ENCODE peak calls at places on chromosomes 4 and X, in eight cellular contexts. L, B, A, Z, E, M, J and P are unnamed samples.

GRCh38 chr4:81698536-81698935 is 226.8 kb upstream of the RASGEF1B start:
- DNase-seq in L (no peak), B (no peak), A (no peak), Z (no peak), E (no peak), M (no peak), J (no peak), P (no peak)

GRCh38 chrX:15151267-15152196 is 118.4 kb downstream of the ASB9 start:
- DNase-seq in L (peak; percentile 15), B (no peak), A (no peak), Z (no peak), E (peak; percentile 17), M (peak; percentile 8), J (no peak), P (no peak)

GRCh38 chr4:57410331-57411052 is 300.3 kb upstream of the IGFBP7 start:
- DNase-seq in L (no peak), B (no peak), A (no peak), Z (no peak), E (no peak), M (no peak), J (no peak), P (no peak)

GRCh38 chr4:185504098-185505047 is 30.9 kb downstream of the PDLIM3 start:
- DNase-seq in L (no peak), B (no peak), A (no peak), Z (no peak), E (no peak), M (no peak), J (no peak), P (peak; percentile 89)

GRCh38 chr4:19034089-19034488 is 1012.5 kb upstream of the LCORL start:
- DNase-seq in L (no peak), B (no peak), A (no peak), Z (no peak), E (no peak), M (no peak), J (no peak), P (no peak)

GRCh38 chrX:15903186-15903681 is 48.6 kb upstream of the AP1S2 start:
- DNase-seq in L (no peak), B (no peak), A (no peak), Z (no peak), E (no peak), M (no peak), J (no peak), P (peak; percentile 44)

GRCh38 chr4:156523492-156523891 is 448.1 kb downstream of the PDGFC start:
- DNase-seq in L (no peak), B (no peak), A (no peak), Z (no peak), E (no peak), M (no peak), J (no peak), P (no peak)

GRCh38 chrX:13791559-13791958 is 25.3 kb downstream of the GPM6B start:
- DNase-seq in L (no peak), B (no peak), A (no peak), Z (peak; percentile 38), E (no peak), M (no peak), J (no peak), P (no peak)

GRCh38 chr4:8606476-8606875 is 13.9 kb downstream of the CPZ start:
- DNase-seq in L (no peak), B (no peak), A (no peak), Z (no peak), E (no peak), M (no peak), J (no peak), P (no peak)

GRCh38 chrX:7074135-7074907 is 73.2 kb upstream of the STS start:
- DNase-seq in L (no peak), B (no peak), A (no peak), Z (no peak), E (no peak), M (no peak), J (no peak), P (peak; percentile 1)

GRCh38 chr4:40750461-40751258 is 905 bp downstream of the NSUN7 start:
- DNase-seq in L (no peak), B (no peak), A (no peak), Z (no peak), E (no peak), M (no peak), J (no peak), P (no peak)

GRCh38 chr4:108215055-108215454 is 46.3 kb upstream of the LEF1 start:
- DNase-seq in L (no peak), B (no peak), A (no peak), Z (no peak), E (no peak), M (no peak), J (no peak), P (no peak)

GRCh38 chr4:26827798-26828197 is 32.8 kb upstream of the STIM2 start:
- DNase-seq in L (no peak), B (no peak), A (no peak), Z (no peak), E (no peak), M (no peak), J (no peak), P (no peak)

GRCh38 chr4:125316391-125316780 is 1.6 kb downstream of the FAT4 start:
- DNase-seq in L (no peak), B (no peak), A (no peak), Z (no peak), E (no peak), M (no peak), J (no peak), P (no peak)

GRCh38 chr4:113483131-113483530 is 278.4 kb downstream of the CAMK2D start:
- DNase-seq in L (no peak), B (no peak), A (no peak), Z (no peak), E (no peak), M (no peak), J (no peak), P (no peak)

GRCh38 chr4:48970471-48970921 is 15.6 kb upstream of the CWH43 start:
- DNase-seq in L (no peak), B (no peak), A (no peak), Z (peak; percentile 98), E (no peak), M (no peak), J (peak; percentile 8), P (peak; percentile 79)

GRCh38 chr4:143773998-143774898 is 73.8 kb upstream of the FREM3 start:
- DNase-seq in L (peak; percentile 34), B (no peak), A (peak; percentile 13), Z (peak; percentile 68), E (no peak), M (no peak), J (no peak), P (peak; percentile 43)

GRCh38 chr4:41364871-41365270 is 108.1 kb downstream of the UCHL1 start:
- DNase-seq in L (no peak), B (no peak), A (no peak), Z (no peak), E (no peak), M (no peak), J (no peak), P (no peak)